ENCODE peak calls at places on chromosomes 13 and 19, in four cellular contexts. One of them, this sample, is unnamed.

GRCh38 chr19:44796701-44797115 is 12.2 kb upstream of the BCAM start:
- DNase-seq in aorta: no peak
- DNase-seq in T-helper 2 cell: no peak
- DNase-seq in M059J: peak
- DNase-seq in this sample: no peak

GRCh38 chr13:92126399-92126798 is 728.0 kb downstream of the GPC5 start:
- DNase-seq in T-helper 2 cell: no peak
- DNase-seq in aorta: no peak
- DNase-seq in M059J: no peak
- DNase-seq in this sample: no peak

GRCh38 chr19:31146546-31147183 is 202.6 kb downstream of the TSHZ3 start:
- DNase-seq in T-helper 2 cell: no peak
- DNase-seq in M059J: peak
- DNase-seq in aorta: no peak
- DNase-seq in this sample: no peak

GRCh38 chr19:35665157-35665556 is 1.2 kb upstream of the UPK1A start:
- DNase-seq in aorta: no peak
- DNase-seq in T-helper 2 cell: no peak
- DNase-seq in M059J: no peak
- DNase-seq in this sample: no peak

GRCh38 chr19:2027361-2027760 is 11.8 kb upstream of the BTBD2 start:
- DNase-seq in T-helper 2 cell: no peak
- DNase-seq in aorta: no peak
- DNase-seq in M059J: peak
- DNase-seq in this sample: no peak

GRCh38 chr13:100330662-100331061 is 241.8 kb downstream of the PCCA start:
- DNase-seq in T-helper 2 cell: no peak
- DNase-seq in aorta: no peak
- DNase-seq in M059J: peak
- DNase-seq in this sample: no peak

GRCh38 chr19:49553451-49554271 is 25.9 kb downstream of the RCN3 start:
- DNase-seq in M059J: peak
- DNase-seq in aorta: no peak
- DNase-seq in T-helper 2 cell: peak
- DNase-seq in this sample: no peak

GRCh38 chr13:32632343-32632910 is 46.2 kb downstream of the PDS5B start:
- DNase-seq in aorta: no peak
- DNase-seq in T-helper 2 cell: peak
- DNase-seq in M059J: no peak
- DNase-seq in this sample: no peak

GRCh38 chr13:102856603-102857002 is 10.8 kb downstream of the ERCC5 start:
- DNase-seq in M059J: peak
- DNase-seq in aorta: no peak
- DNase-seq in T-helper 2 cell: no peak
- DNase-seq in this sample: no peak

GRCh38 chr13:113786262-113786841 is 27.3 kb downstream of the TMEM255B start:
- DNase-seq in aorta: no peak
- DNase-seq in M059J: peak
- DNase-seq in T-helper 2 cell: no peak
- DNase-seq in this sample: no peak

GRCh38 chr13:74132768-74133656 is 1.2 kb downstream of the KLF12 start:
- DNase-seq in M059J: peak
- DNase-seq in T-helper 2 cell: peak
- DNase-seq in aorta: peak
- DNase-seq in this sample: peak

GRCh38 chr19:37928527-37929286 is 21.7 kb downstream of the SIPA1L3 start:
- DNase-seq in aorta: no peak
- DNase-seq in T-helper 2 cell: no peak
- DNase-seq in M059J: peak
- DNase-seq in this sample: peak

GRCh38 chr19:46603752-46604241 is 2.7 kb downstream of the CALM3 start:
- DNase-seq in T-helper 2 cell: no peak
- DNase-seq in aorta: peak
- DNase-seq in M059J: no peak
- DNase-seq in this sample: no peak

This sample was measured in activated B cell treated with CpG ODN at 0.5 μM for 24 hours.